ENCODE peak calls at places on chromosomes 13 and 19, in eight cellular contexts. One of them, this sample, is unnamed.
A peak's percentile ranks its signal among the peaks of the same experiment; 100 is the strongest.

GRCh38 chr13:35472308-35473008 is 4.0 kb downstream of the MAB21L1 start:
- DNase-seq in dorsolateral prefrontal cortex: no peak
- DNase-seq in cardiac muscle cell: no peak
- DNase-seq in transverse colon: no peak
- DNase-seq in AG04450: no peak
- DNase-seq in NB4: no peak
- DNase-seq in CD8-positive, alpha-beta T cell: no peak
- DNase-seq in stomach: no peak
- DNase-seq in this sample: no peak

GRCh38 chr19:30206187-30206586 is 166.0 kb upstream of the ZNF536 start:
- DNase-seq in dorsolateral prefrontal cortex: no peak
- DNase-seq in CD8-positive, alpha-beta T cell: no peak
- DNase-seq in AG04450: no peak
- DNase-seq in stomach: no peak
- DNase-seq in NB4: no peak
- DNase-seq in transverse colon: no peak
- DNase-seq in cardiac muscle cell: no peak
- DNase-seq in this sample: no peak

GRCh38 chr13:25932353-25932752 is 119.5 kb downstream of the SHISA2 start:
- DNase-seq in CD8-positive, alpha-beta T cell: no peak
- DNase-seq in transverse colon: no peak
- DNase-seq in NB4: no peak
- DNase-seq in dorsolateral prefrontal cortex: no peak
- DNase-seq in cardiac muscle cell: no peak
- DNase-seq in stomach: no peak
- DNase-seq in AG04450: no peak
- DNase-seq in this sample: no peak

GRCh38 chr19:13428352-13428751 is 77.9 kb downstream of the CACNA1A start:
- DNase-seq in transverse colon: no peak
- DNase-seq in CD8-positive, alpha-beta T cell: no peak
- DNase-seq in NB4: peak; percentile 22
- DNase-seq in cardiac muscle cell: peak; percentile 58
- DNase-seq in AG04450: peak; percentile 3
- DNase-seq in dorsolateral prefrontal cortex: no peak
- DNase-seq in stomach: no peak
- DNase-seq in this sample: peak; percentile 21

GRCh38 chr19:4064073-4064550 is 2.6 kb downstream of the ZBTB7A start:
- DNase-seq in stomach: no peak
- DNase-seq in CD8-positive, alpha-beta T cell: no peak
- DNase-seq in cardiac muscle cell: peak; percentile 44
- DNase-seq in transverse colon: peak; percentile 43
- DNase-seq in dorsolateral prefrontal cortex: no peak
- DNase-seq in AG04450: no peak
- DNase-seq in NB4: no peak
- DNase-seq in this sample: no peak

GRCh38 chr13:114146629-114147028 is 14.2 kb upstream of the RASA3 start:
- DNase-seq in CD8-positive, alpha-beta T cell: no peak
- DNase-seq in stomach: no peak
- DNase-seq in dorsolateral prefrontal cortex: no peak
- DNase-seq in AG04450: no peak
- DNase-seq in cardiac muscle cell: no peak
- DNase-seq in transverse colon: no peak
- DNase-seq in NB4: no peak
- DNase-seq in this sample: no peak

GRCh38 chr19:2353895-2354592 is 6.0 kb upstream of the TMPRSS9 start:
- DNase-seq in NB4: no peak
- DNase-seq in dorsolateral prefrontal cortex: no peak
- DNase-seq in stomach: no peak
- DNase-seq in CD8-positive, alpha-beta T cell: no peak
- DNase-seq in transverse colon: no peak
- DNase-seq in AG04450: no peak
- DNase-seq in cardiac muscle cell: no peak
- DNase-seq in this sample: no peak

GRCh38 chr13:99196466-99197256 is 4.0 kb upstream of the UBAC2 start:
- DNase-seq in stomach: no peak
- DNase-seq in transverse colon: no peak
- DNase-seq in dorsolateral prefrontal cortex: no peak
- DNase-seq in AG04450: no peak
- DNase-seq in NB4: peak; percentile 36
- DNase-seq in CD8-positive, alpha-beta T cell: no peak
- DNase-seq in cardiac muscle cell: no peak
- DNase-seq in this sample: no peak

GRCh38 chr13:20706661-20707060 is 3.2 kb downstream of the IL17D start:
- DNase-seq in dorsolateral prefrontal cortex: no peak
- DNase-seq in AG04450: no peak
- DNase-seq in NB4: no peak
- DNase-seq in CD8-positive, alpha-beta T cell: no peak
- DNase-seq in cardiac muscle cell: no peak
- DNase-seq in transverse colon: no peak
- DNase-seq in stomach: no peak
- DNase-seq in this sample: no peak

GRCh38 chr19:22144394-22144793 is 52.4 kb downstream of the ZNF676 start:
- DNase-seq in dorsolateral prefrontal cortex: no peak
- DNase-seq in CD8-positive, alpha-beta T cell: no peak
- DNase-seq in NB4: peak; percentile 60
- DNase-seq in AG04450: no peak
- DNase-seq in stomach: no peak
- DNase-seq in transverse colon: no peak
- DNase-seq in cardiac muscle cell: peak; percentile 26
- DNase-seq in this sample: no peak

GRCh38 chr19:22137791-22138190 is 59.0 kb downstream of the ZNF676 start:
- DNase-seq in AG04450: no peak
- DNase-seq in transverse colon: no peak
- DNase-seq in cardiac muscle cell: no peak
- DNase-seq in NB4: no peak
- DNase-seq in stomach: no peak
- DNase-seq in dorsolateral prefrontal cortex: no peak
- DNase-seq in CD8-positive, alpha-beta T cell: no peak
- DNase-seq in this sample: no peak

GRCh38 chr19:22140356-22140755 is 56.4 kb downstream of the ZNF676 start:
- DNase-seq in AG04450: no peak
- DNase-seq in cardiac muscle cell: no peak
- DNase-seq in NB4: no peak
- DNase-seq in dorsolateral prefrontal cortex: no peak
- DNase-seq in transverse colon: no peak
- DNase-seq in CD8-positive, alpha-beta T cell: no peak
- DNase-seq in stomach: no peak
- DNase-seq in this sample: no peak
- TF ChIP-seq CTCF in AG04450: no peak
- TF ChIP-seq CTCF in cardiac muscle cell: no peak
- TF ChIP-seq CTCF in NB4: no peak
- TF ChIP-seq CTCF in dorsolateral prefrontal cortex: no peak
- TF ChIP-seq CTCF in transverse colon: no peak
- TF ChIP-seq CTCF in CD8-positive, alpha-beta T cell: no peak
- TF ChIP-seq CTCF in stomach: no peak
- TF ChIP-seq CTCF in this sample: no peak

DNA sequence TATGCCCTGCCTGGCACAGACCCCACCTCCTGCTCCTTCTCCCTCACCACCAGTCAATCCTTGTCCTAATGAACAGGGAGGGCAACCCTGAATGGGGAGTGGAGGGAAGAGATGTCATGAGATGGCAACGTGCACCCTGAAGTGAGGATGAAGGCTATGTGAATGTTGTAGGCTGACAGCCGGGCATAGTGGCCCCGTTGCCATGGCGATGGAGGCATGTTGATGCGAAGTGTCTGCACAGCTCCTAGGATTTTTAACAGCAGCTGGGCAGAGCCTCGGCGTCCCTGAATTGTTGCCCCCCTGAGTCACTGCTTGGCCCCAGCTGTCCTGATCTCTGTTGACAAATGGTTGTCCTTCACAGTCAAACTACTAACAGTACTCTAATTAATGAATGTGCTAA is 4.8 kb upstream of the ALOX5AP start:
- DNase-seq in stomach: no peak
- DNase-seq in AG04450: no peak
- DNase-seq in CD8-positive, alpha-beta T cell: no peak
- DNase-seq in cardiac muscle cell: no peak
- DNase-seq in NB4: no peak
- DNase-seq in dorsolateral prefrontal cortex: peak; percentile 80
- DNase-seq in transverse colon: no peak
- DNase-seq in this sample: no peak
- TF ChIP-seq CTCF in stomach: no peak
- TF ChIP-seq CTCF in AG04450: no peak
- TF ChIP-seq CTCF in CD8-positive, alpha-beta T cell: no peak
- TF ChIP-seq CTCF in cardiac muscle cell: no peak
- TF ChIP-seq CTCF in NB4: no peak
- TF ChIP-seq CTCF in dorsolateral prefrontal cortex: no peak
- TF ChIP-seq CTCF in transverse colon: no peak
- TF ChIP-seq CTCF in this sample: no peak

DNA sequence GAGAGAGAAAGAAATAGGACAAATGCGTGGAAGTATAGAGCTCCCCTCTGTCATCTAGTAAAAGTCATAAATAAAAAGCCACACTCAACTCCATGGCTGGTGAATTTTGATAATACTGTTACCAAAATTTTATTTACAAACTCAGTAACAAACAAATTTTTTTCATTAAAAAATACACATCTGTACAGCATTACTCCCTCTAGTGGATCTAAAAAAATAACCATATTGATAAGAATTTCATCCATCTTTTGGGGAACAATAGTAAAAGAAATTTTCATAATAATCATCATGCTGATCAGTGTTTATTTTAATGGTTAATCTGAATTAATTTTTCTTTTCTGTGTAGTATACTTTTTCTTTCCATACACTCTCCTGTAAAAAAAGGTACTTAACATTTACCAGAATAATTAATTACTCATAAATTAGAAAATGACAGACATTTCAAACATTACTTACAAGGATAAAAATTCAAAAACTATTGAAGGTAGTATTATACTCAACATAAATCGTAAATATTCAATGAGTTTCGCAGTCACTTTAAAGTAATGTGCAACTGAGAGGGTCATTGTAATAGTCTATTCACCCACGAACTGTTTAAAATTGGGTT is 173.5 kb upstream of the LSM14A start:
- DNase-seq in cardiac muscle cell: peak; percentile 13
- DNase-seq in stomach: no peak
- DNase-seq in AG04450: no peak
- DNase-seq in NB4: peak; percentile 2
- DNase-seq in dorsolateral prefrontal cortex: no peak
- DNase-seq in transverse colon: no peak
- DNase-seq in CD8-positive, alpha-beta T cell: no peak
- DNase-seq in this sample: no peak
- TF ChIP-seq CTCF in cardiac muscle cell: peak; percentile 47
- TF ChIP-seq CTCF in stomach: no peak
- TF ChIP-seq CTCF in AG04450: peak; percentile 46
- TF ChIP-seq CTCF in NB4: no peak
- TF ChIP-seq CTCF in dorsolateral prefrontal cortex: peak; percentile 47
- TF ChIP-seq CTCF in transverse colon: peak; percentile 49
- TF ChIP-seq CTCF in CD8-positive, alpha-beta T cell: peak; percentile 30
- TF ChIP-seq CTCF in this sample: peak; percentile 32

GRCh38 chr19:58217069-58217481 is 11.6 kb upstream of the ZNF544 start:
- DNase-seq in CD8-positive, alpha-beta T cell: no peak
- DNase-seq in transverse colon: no peak
- DNase-seq in cardiac muscle cell: no peak
- DNase-seq in stomach: no peak
- DNase-seq in dorsolateral prefrontal cortex: no peak
- DNase-seq in NB4: no peak
- DNase-seq in AG04450: no peak
- DNase-seq in this sample: no peak
- TF ChIP-seq CTCF in CD8-positive, alpha-beta T cell: no peak
- TF ChIP-seq CTCF in transverse colon: no peak
- TF ChIP-seq CTCF in cardiac muscle cell: no peak
- TF ChIP-seq CTCF in stomach: no peak
- TF ChIP-seq CTCF in dorsolateral prefrontal cortex: no peak
- TF ChIP-seq CTCF in NB4: no peak
- TF ChIP-seq CTCF in AG04450: no peak
- TF ChIP-seq CTCF in this sample: no peak

This sample was measured in Calu3.